ENCODE peak calls at places on chromosomes 7 and 10, in nine cellular contexts. One of them, this sample, is unnamed.

GRCh38 chr7:14507617-14508016 is 394.9 kb downstream of the DGKB start:
- DNase-seq in activated CD8-positive, alpha-beta memory T cell treated with anti-CD3 and anti-CD28 coated beads, Interleukin-2, amount 50 U/mL, for 4 hours: no peak
- DNase-seq in effector CD4-positive, alpha-beta T cell: no peak
- DNase-seq in fibroblast of the aortic adventitia: peak
- DNase-seq in stimulated activated CD8-positive, alpha-beta memory T cell treated with anti-CD3 and anti-CD28 coated beads, Interleukin-7, amount 100 ng/mL, for 24 hours: no peak
- DNase-seq in stimulated activated CD4-positive, alpha-beta T cell treated with anti-CD3 and anti-CD28 coated beads, Interleukin-15, amount 100 ng/mL, for 1 hour: no peak
- DNase-seq in sigmoid colon: no peak
- DNase-seq in mesothelial cell of epicardium: no peak
- DNase-seq in HuH-7: no peak
- DNase-seq in this sample: no peak

GRCh38 chr7:106521541-106521940 is 139.4 kb downstream of the CCDC71L start:
- DNase-seq in mesothelial cell of epicardium: no peak
- DNase-seq in sigmoid colon: no peak
- DNase-seq in HuH-7: no peak
- DNase-seq in fibroblast of the aortic adventitia: no peak
- DNase-seq in activated CD8-positive, alpha-beta memory T cell treated with anti-CD3 and anti-CD28 coated beads, Interleukin-2, amount 50 U/mL, for 4 hours: no peak
- DNase-seq in effector CD4-positive, alpha-beta T cell: no peak
- DNase-seq in stimulated activated CD4-positive, alpha-beta T cell treated with anti-CD3 and anti-CD28 coated beads, Interleukin-15, amount 100 ng/mL, for 1 hour: no peak
- DNase-seq in stimulated activated CD8-positive, alpha-beta memory T cell treated with anti-CD3 and anti-CD28 coated beads, Interleukin-7, amount 100 ng/mL, for 24 hours: no peak
- DNase-seq in this sample: no peak

GRCh38 chr7:129778770-129779601 is 167.5 kb downstream of the NRF1 start:
- DNase-seq in stimulated activated CD4-positive, alpha-beta T cell treated with anti-CD3 and anti-CD28 coated beads, Interleukin-15, amount 100 ng/mL, for 1 hour: no peak
- DNase-seq in effector CD4-positive, alpha-beta T cell: no peak
- DNase-seq in fibroblast of the aortic adventitia: no peak
- DNase-seq in HuH-7: peak
- DNase-seq in mesothelial cell of epicardium: no peak
- DNase-seq in stimulated activated CD8-positive, alpha-beta memory T cell treated with anti-CD3 and anti-CD28 coated beads, Interleukin-7, amount 100 ng/mL, for 24 hours: no peak
- DNase-seq in activated CD8-positive, alpha-beta memory T cell treated with anti-CD3 and anti-CD28 coated beads, Interleukin-2, amount 50 U/mL, for 4 hours: no peak
- DNase-seq in sigmoid colon: no peak
- DNase-seq in this sample: no peak

GRCh38 chr10:69489506-69490090 is 38.3 kb downstream of the TSPAN15 start:
- DNase-seq in mesothelial cell of epicardium: no peak
- DNase-seq in stimulated activated CD8-positive, alpha-beta memory T cell treated with anti-CD3 and anti-CD28 coated beads, Interleukin-7, amount 100 ng/mL, for 24 hours: no peak
- DNase-seq in fibroblast of the aortic adventitia: no peak
- DNase-seq in sigmoid colon: peak
- DNase-seq in stimulated activated CD4-positive, alpha-beta T cell treated with anti-CD3 and anti-CD28 coated beads, Interleukin-15, amount 100 ng/mL, for 1 hour: no peak
- DNase-seq in activated CD8-positive, alpha-beta memory T cell treated with anti-CD3 and anti-CD28 coated beads, Interleukin-2, amount 50 U/mL, for 4 hours: no peak
- DNase-seq in effector CD4-positive, alpha-beta T cell: no peak
- DNase-seq in HuH-7: no peak
- DNase-seq in this sample: peak

GRCh38 chr10:19811517-19811916 is 4.7 kb upstream of the PLXDC2 start:
- DNase-seq in mesothelial cell of epicardium: no peak
- DNase-seq in activated CD8-positive, alpha-beta memory T cell treated with anti-CD3 and anti-CD28 coated beads, Interleukin-2, amount 50 U/mL, for 4 hours: no peak
- DNase-seq in stimulated activated CD8-positive, alpha-beta memory T cell treated with anti-CD3 and anti-CD28 coated beads, Interleukin-7, amount 100 ng/mL, for 24 hours: no peak
- DNase-seq in stimulated activated CD4-positive, alpha-beta T cell treated with anti-CD3 and anti-CD28 coated beads, Interleukin-15, amount 100 ng/mL, for 1 hour: no peak
- DNase-seq in effector CD4-positive, alpha-beta T cell: no peak
- DNase-seq in sigmoid colon: peak
- DNase-seq in HuH-7: peak
- DNase-seq in fibroblast of the aortic adventitia: peak
- DNase-seq in this sample: no peak

GRCh38 chr10:22816298-22816653 is 101.9 kb upstream of the PIP4K2A start:
- DNase-seq in fibroblast of the aortic adventitia: peak
- DNase-seq in HuH-7: no peak
- DNase-seq in stimulated activated CD4-positive, alpha-beta T cell treated with anti-CD3 and anti-CD28 coated beads, Interleukin-15, amount 100 ng/mL, for 1 hour: no peak
- DNase-seq in effector CD4-positive, alpha-beta T cell: no peak
- DNase-seq in activated CD8-positive, alpha-beta memory T cell treated with anti-CD3 and anti-CD28 coated beads, Interleukin-2, amount 50 U/mL, for 4 hours: no peak
- DNase-seq in stimulated activated CD8-positive, alpha-beta memory T cell treated with anti-CD3 and anti-CD28 coated beads, Interleukin-7, amount 100 ng/mL, for 24 hours: no peak
- DNase-seq in mesothelial cell of epicardium: no peak
- DNase-seq in sigmoid colon: no peak
- DNase-seq in this sample: no peak

GRCh38 chr7:26723140-26723539 is 141.2 kb downstream of the SKAP2 start:
- DNase-seq in effector CD4-positive, alpha-beta T cell: no peak
- DNase-seq in stimulated activated CD4-positive, alpha-beta T cell treated with anti-CD3 and anti-CD28 coated beads, Interleukin-15, amount 100 ng/mL, for 1 hour: no peak
- DNase-seq in sigmoid colon: no peak
- DNase-seq in HuH-7: no peak
- DNase-seq in mesothelial cell of epicardium: no peak
- DNase-seq in activated CD8-positive, alpha-beta memory T cell treated with anti-CD3 and anti-CD28 coated beads, Interleukin-2, amount 50 U/mL, for 4 hours: no peak
- DNase-seq in fibroblast of the aortic adventitia: no peak
- DNase-seq in stimulated activated CD8-positive, alpha-beta memory T cell treated with anti-CD3 and anti-CD28 coated beads, Interleukin-7, amount 100 ng/mL, for 24 hours: no peak
- DNase-seq in this sample: no peak

GRCh38 chr7:91310829-91311460 is 46.7 kb downstream of the FZD1 start:
- DNase-seq in sigmoid colon: peak
- DNase-seq in HuH-7: no peak
- DNase-seq in fibroblast of the aortic adventitia: peak
- DNase-seq in stimulated activated CD4-positive, alpha-beta T cell treated with anti-CD3 and anti-CD28 coated beads, Interleukin-15, amount 100 ng/mL, for 1 hour: no peak
- DNase-seq in mesothelial cell of epicardium: no peak
- DNase-seq in activated CD8-positive, alpha-beta memory T cell treated with anti-CD3 and anti-CD28 coated beads, Interleukin-2, amount 50 U/mL, for 4 hours: no peak
- DNase-seq in effector CD4-positive, alpha-beta T cell: no peak
- DNase-seq in stimulated activated CD8-positive, alpha-beta memory T cell treated with anti-CD3 and anti-CD28 coated beads, Interleukin-7, amount 100 ng/mL, for 24 hours: no peak
- DNase-seq in this sample: no peak

GRCh38 chr7:91270372-91270771 is 6.1 kb downstream of the FZD1 start:
- DNase-seq in stimulated activated CD4-positive, alpha-beta T cell treated with anti-CD3 and anti-CD28 coated beads, Interleukin-15, amount 100 ng/mL, for 1 hour: no peak
- DNase-seq in effector CD4-positive, alpha-beta T cell: no peak
- DNase-seq in fibroblast of the aortic adventitia: no peak
- DNase-seq in activated CD8-positive, alpha-beta memory T cell treated with anti-CD3 and anti-CD28 coated beads, Interleukin-2, amount 50 U/mL, for 4 hours: no peak
- DNase-seq in mesothelial cell of epicardium: no peak
- DNase-seq in stimulated activated CD8-positive, alpha-beta memory T cell treated with anti-CD3 and anti-CD28 coated beads, Interleukin-7, amount 100 ng/mL, for 24 hours: no peak
- DNase-seq in sigmoid colon: no peak
- DNase-seq in HuH-7: no peak
- DNase-seq in this sample: no peak

GRCh38 chr10:129277804-129278203 is 189.2 kb upstream of the MGMT start:
- DNase-seq in fibroblast of the aortic adventitia: no peak
- DNase-seq in effector CD4-positive, alpha-beta T cell: no peak
- DNase-seq in HuH-7: no peak
- DNase-seq in stimulated activated CD8-positive, alpha-beta memory T cell treated with anti-CD3 and anti-CD28 coated beads, Interleukin-7, amount 100 ng/mL, for 24 hours: no peak
- DNase-seq in activated CD8-positive, alpha-beta memory T cell treated with anti-CD3 and anti-CD28 coated beads, Interleukin-2, amount 50 U/mL, for 4 hours: no peak
- DNase-seq in sigmoid colon: no peak
- DNase-seq in stimulated activated CD4-positive, alpha-beta T cell treated with anti-CD3 and anti-CD28 coated beads, Interleukin-15, amount 100 ng/mL, for 1 hour: no peak
- DNase-seq in mesothelial cell of epicardium: no peak
- DNase-seq in this sample: no peak

GRCh38 chr7:107815254-107815882 is 12.3 kb upstream of the SLC26A3 start:
- DNase-seq in stimulated activated CD8-positive, alpha-beta memory T cell treated with anti-CD3 and anti-CD28 coated beads, Interleukin-7, amount 100 ng/mL, for 24 hours: no peak
- DNase-seq in activated CD8-positive, alpha-beta memory T cell treated with anti-CD3 and anti-CD28 coated beads, Interleukin-2, amount 50 U/mL, for 4 hours: no peak
- DNase-seq in effector CD4-positive, alpha-beta T cell: no peak
- DNase-seq in mesothelial cell of epicardium: no peak
- DNase-seq in fibroblast of the aortic adventitia: no peak
- DNase-seq in stimulated activated CD4-positive, alpha-beta T cell treated with anti-CD3 and anti-CD28 coated beads, Interleukin-15, amount 100 ng/mL, for 1 hour: no peak
- DNase-seq in sigmoid colon: no peak
- DNase-seq in HuH-7: no peak
- DNase-seq in this sample: no peak

GRCh38 chr10:85067955-85068354 is 739.6 kb downstream of the CCSER2 start:
- DNase-seq in effector CD4-positive, alpha-beta T cell: no peak
- DNase-seq in sigmoid colon: no peak
- DNase-seq in stimulated activated CD8-positive, alpha-beta memory T cell treated with anti-CD3 and anti-CD28 coated beads, Interleukin-7, amount 100 ng/mL, for 24 hours: no peak
- DNase-seq in activated CD8-positive, alpha-beta memory T cell treated with anti-CD3 and anti-CD28 coated beads, Interleukin-2, amount 50 U/mL, for 4 hours: no peak
- DNase-seq in stimulated activated CD4-positive, alpha-beta T cell treated with anti-CD3 and anti-CD28 coated beads, Interleukin-15, amount 100 ng/mL, for 1 hour: no peak
- DNase-seq in fibroblast of the aortic adventitia: no peak
- DNase-seq in HuH-7: no peak
- DNase-seq in mesothelial cell of epicardium: no peak
- DNase-seq in this sample: no peak

GRCh38 chr7:134307320-134307719 is 9.4 kb downstream of the SLC35B4 start:
- DNase-seq in HuH-7: no peak
- DNase-seq in mesothelial cell of epicardium: no peak
- DNase-seq in stimulated activated CD4-positive, alpha-beta T cell treated with anti-CD3 and anti-CD28 coated beads, Interleukin-15, amount 100 ng/mL, for 1 hour: no peak
- DNase-seq in stimulated activated CD8-positive, alpha-beta memory T cell treated with anti-CD3 and anti-CD28 coated beads, Interleukin-7, amount 100 ng/mL, for 24 hours: no peak
- DNase-seq in fibroblast of the aortic adventitia: peak
- DNase-seq in activated CD8-positive, alpha-beta memory T cell treated with anti-CD3 and anti-CD28 coated beads, Interleukin-2, amount 50 U/mL, for 4 hours: no peak
- DNase-seq in effector CD4-positive, alpha-beta T cell: no peak
- DNase-seq in sigmoid colon: no peak
- DNase-seq in this sample: no peak

GRCh38 chr7:145957160-145957890 is 159.3 kb upstream of the CNTNAP2 start:
- DNase-seq in sigmoid colon: no peak
- DNase-seq in mesothelial cell of epicardium: no peak
- DNase-seq in fibroblast of the aortic adventitia: no peak
- DNase-seq in stimulated activated CD4-positive, alpha-beta T cell treated with anti-CD3 and anti-CD28 coated beads, Interleukin-15, amount 100 ng/mL, for 1 hour: no peak
- DNase-seq in effector CD4-positive, alpha-beta T cell: no peak
- DNase-seq in HuH-7: no peak
- DNase-seq in stimulated activated CD8-positive, alpha-beta memory T cell treated with anti-CD3 and anti-CD28 coated beads, Interleukin-7, amount 100 ng/mL, for 24 hours: no peak
- DNase-seq in activated CD8-positive, alpha-beta memory T cell treated with anti-CD3 and anti-CD28 coated beads, Interleukin-2, amount 50 U/mL, for 4 hours: no peak
- DNase-seq in this sample: no peak

GRCh38 chr7:31432831-31433340 is 81.0 kb upstream of the ITPRID1 start:
- DNase-seq in effector CD4-positive, alpha-beta T cell: no peak
- DNase-seq in fibroblast of the aortic adventitia: peak
- DNase-seq in mesothelial cell of epicardium: no peak
- DNase-seq in sigmoid colon: no peak
- DNase-seq in stimulated activated CD8-positive, alpha-beta memory T cell treated with anti-CD3 and anti-CD28 coated beads, Interleukin-7, amount 100 ng/mL, for 24 hours: no peak
- DNase-seq in HuH-7: no peak
- DNase-seq in activated CD8-positive, alpha-beta memory T cell treated with anti-CD3 and anti-CD28 coated beads, Interleukin-2, amount 50 U/mL, for 4 hours: no peak
- DNase-seq in stimulated activated CD4-positive, alpha-beta T cell treated with anti-CD3 and anti-CD28 coated beads, Interleukin-15, amount 100 ng/mL, for 1 hour: no peak
- DNase-seq in this sample: no peak

GRCh38 chr7:158060216-158060615 is 527.4 kb downstream of the PTPRN2 start:
- DNase-seq in HuH-7: no peak
- DNase-seq in sigmoid colon: peak
- DNase-seq in fibroblast of the aortic adventitia: no peak
- DNase-seq in stimulated activated CD8-positive, alpha-beta memory T cell treated with anti-CD3 and anti-CD28 coated beads, Interleukin-7, amount 100 ng/mL, for 24 hours: no peak
- DNase-seq in effector CD4-positive, alpha-beta T cell: no peak
- DNase-seq in activated CD8-positive, alpha-beta memory T cell treated with anti-CD3 and anti-CD28 coated beads, Interleukin-2, amount 50 U/mL, for 4 hours: no peak
- DNase-seq in stimulated activated CD4-positive, alpha-beta T cell treated with anti-CD3 and anti-CD28 coated beads, Interleukin-15, amount 100 ng/mL, for 1 hour: no peak
- DNase-seq in mesothelial cell of epicardium: no peak
- DNase-seq in this sample: peak

GRCh38 chr10:132820056-132820455 is 34.1 kb upstream of the NKX6-2 start:
- DNase-seq in sigmoid colon: peak
- DNase-seq in mesothelial cell of epicardium: no peak
- DNase-seq in stimulated activated CD4-positive, alpha-beta T cell treated with anti-CD3 and anti-CD28 coated beads, Interleukin-15, amount 100 ng/mL, for 1 hour: no peak
- DNase-seq in HuH-7: no peak
- DNase-seq in activated CD8-positive, alpha-beta memory T cell treated with anti-CD3 and anti-CD28 coated beads, Interleukin-2, amount 50 U/mL, for 4 hours: no peak
- DNase-seq in stimulated activated CD8-positive, alpha-beta memory T cell treated with anti-CD3 and anti-CD28 coated beads, Interleukin-7, amount 100 ng/mL, for 24 hours: no peak
- DNase-seq in effector CD4-positive, alpha-beta T cell: no peak
- DNase-seq in fibroblast of the aortic adventitia: no peak
- DNase-seq in this sample: no peak

GRCh38 chr10:3331104-3331645 is 158.6 kb upstream of the PITRM1 start:
- DNase-seq in mesothelial cell of epicardium: no peak
- DNase-seq in activated CD8-positive, alpha-beta memory T cell treated with anti-CD3 and anti-CD28 coated beads, Interleukin-2, amount 50 U/mL, for 4 hours: no peak
- DNase-seq in sigmoid colon: no peak
- DNase-seq in stimulated activated CD8-positive, alpha-beta memory T cell treated with anti-CD3 and anti-CD28 coated beads, Interleukin-7, amount 100 ng/mL, for 24 hours: no peak
- DNase-seq in fibroblast of the aortic adventitia: no peak
- DNase-seq in HuH-7: no peak
- DNase-seq in stimulated activated CD4-positive, alpha-beta T cell treated with anti-CD3 and anti-CD28 coated beads, Interleukin-15, amount 100 ng/mL, for 1 hour: no peak
- DNase-seq in effector CD4-positive, alpha-beta T cell: no peak
- DNase-seq in this sample: no peak

GRCh38 chr7:137882806-137883205 is 36.0 kb upstream of the DGKI start:
- DNase-seq in effector CD4-positive, alpha-beta T cell: no peak
- DNase-seq in HuH-7: no peak
- DNase-seq in stimulated activated CD4-positive, alpha-beta T cell treated with anti-CD3 and anti-CD28 coated beads, Interleukin-15, amount 100 ng/mL, for 1 hour: no peak
- DNase-seq in stimulated activated CD8-positive, alpha-beta memory T cell treated with anti-CD3 and anti-CD28 coated beads, Interleukin-7, amount 100 ng/mL, for 24 hours: no peak
- DNase-seq in sigmoid colon: no peak
- DNase-seq in fibroblast of the aortic adventitia: peak
- DNase-seq in mesothelial cell of epicardium: no peak
- DNase-seq in activated CD8-positive, alpha-beta memory T cell treated with anti-CD3 and anti-CD28 coated beads, Interleukin-2, amount 50 U/mL, for 4 hours: no peak
- DNase-seq in this sample: no peak

GRCh38 chr7:49001610-49002033 is 77.3 kb downstream of the CDC14C start:
- DNase-seq in fibroblast of the aortic adventitia: no peak
- DNase-seq in activated CD8-positive, alpha-beta memory T cell treated with anti-CD3 and anti-CD28 coated beads, Interleukin-2, amount 50 U/mL, for 4 hours: no peak
- DNase-seq in effector CD4-positive, alpha-beta T cell: no peak
- DNase-seq in mesothelial cell of epicardium: no peak
- DNase-seq in HuH-7: peak
- DNase-seq in stimulated activated CD4-positive, alpha-beta T cell treated with anti-CD3 and anti-CD28 coated beads, Interleukin-15, amount 100 ng/mL, for 1 hour: no peak
- DNase-seq in sigmoid colon: no peak
- DNase-seq in stimulated activated CD8-positive, alpha-beta memory T cell treated with anti-CD3 and anti-CD28 coated beads, Interleukin-7, amount 100 ng/mL, for 24 hours: no peak
- DNase-seq in this sample: no peak

GRCh38 chr10:112461029-112461887 is 14.2 kb downstream of the VTI1A start:
- DNase-seq in fibroblast of the aortic adventitia: peak
- DNase-seq in sigmoid colon: no peak
- DNase-seq in stimulated activated CD4-positive, alpha-beta T cell treated with anti-CD3 and anti-CD28 coated beads, Interleukin-15, amount 100 ng/mL, for 1 hour: no peak
- DNase-seq in mesothelial cell of epicardium: no peak
- DNase-seq in activated CD8-positive, alpha-beta memory T cell treated with anti-CD3 and anti-CD28 coated beads, Interleukin-2, amount 50 U/mL, for 4 hours: no peak
- DNase-seq in stimulated activated CD8-positive, alpha-beta memory T cell treated with anti-CD3 and anti-CD28 coated beads, Interleukin-7, amount 100 ng/mL, for 24 hours: no peak
- DNase-seq in HuH-7: no peak
- DNase-seq in effector CD4-positive, alpha-beta T cell: no peak
- DNase-seq in this sample: no peak

GRCh38 chr7:157397751-157398691 is 61.2 kb downstream of the DNAJB6 start:
- DNase-seq in activated CD8-positive, alpha-beta memory T cell treated with anti-CD3 and anti-CD28 coated beads, Interleukin-2, amount 50 U/mL, for 4 hours: no peak
- DNase-seq in stimulated activated CD8-positive, alpha-beta memory T cell treated with anti-CD3 and anti-CD28 coated beads, Interleukin-7, amount 100 ng/mL, for 24 hours: no peak
- DNase-seq in effector CD4-positive, alpha-beta T cell: no peak
- DNase-seq in mesothelial cell of epicardium: no peak
- DNase-seq in fibroblast of the aortic adventitia: peak
- DNase-seq in stimulated activated CD4-positive, alpha-beta T cell treated with anti-CD3 and anti-CD28 coated beads, Interleukin-15, amount 100 ng/mL, for 1 hour: no peak
- DNase-seq in sigmoid colon: peak
- DNase-seq in HuH-7: peak
- DNase-seq in this sample: no peak

This sample was measured in breast epithelium.